ENCODE peak calls at places on chromosomes 6 and 20, in six cellular contexts. U is IMR-90; S is effector memory CD4-positive, alpha-beta T cell; G is heart left ventricle; H is aorta; W is CD4-positive, alpha-beta memory T cell. P is an unnamed sample.

GRCh38 chr20:21516861-21517565 is 3.1 kb upstream of the NKX2-2 start:
- DNase-seq in U (no peak), S (no peak), G (no peak), H (no peak), W (no peak), P (peak; percentile 34)

GRCh38 chr20:35145141-35145564 is 2.0 kb downstream of the EDEM2 start:
- DNase-seq in U (peak; percentile 72), S (no peak), G (no peak), H (no peak), W (peak; percentile 69), P (peak; percentile 25)

GRCh38 chr6:117298941-117299340 is 33.6 kb downstream of the VGLL2 start:
- DNase-seq in U (no peak), S (no peak), G (no peak), H (no peak), W (no peak), P (no peak)

GRCh38 chr20:13141541-13141940 is 79.5 kb upstream of the ISM1 start:
- DNase-seq in U (no peak), S (no peak), G (no peak), H (no peak), W (no peak), P (no peak)

GRCh38 chr6:155436981-155437749 is 18.5 kb downstream of the NOX3 start:
- DNase-seq in U (peak; percentile 42), S (no peak), G (no peak), H (no peak), W (no peak), P (no peak)

GRCh38 chr20:60239981-60240380 is 281.8 kb downstream of the CDH26 start:
- DNase-seq in U (no peak), S (no peak), G (no peak), H (no peak), W (no peak), P (no peak)

GRCh38 chr20:31675828-31676533 is 38.3 kb downstream of the COX4I2 start:
- DNase-seq in U (peak; percentile 25), S (peak; percentile 25), G (no peak), H (no peak), W (peak; percentile 65), P (no peak)

GRCh38 chr6:100381111-100381510 is 83.6 kb downstream of the SIM1 start:
- DNase-seq in U (peak; percentile 19), S (no peak), G (no peak), H (no peak), W (no peak), P (no peak)

GRCh38 chr6:15530411-15530810 is 132.4 kb downstream of the DTNBP1 start:
- DNase-seq in U (no peak), S (no peak), G (no peak), H (no peak), W (no peak), P (no peak)

GRCh38 chr20:45462711-45463110 is 6.8 kb upstream of the WFDC2 start:
- DNase-seq in U (no peak), S (no peak), G (no peak), H (no peak), W (no peak), P (no peak)

GRCh38 chr20:46509523-46509922 is 3.8 kb downstream of the ZNF334 start:
- DNase-seq in U (no peak), S (no peak), G (no peak), H (no peak), W (no peak), P (no peak)

GRCh38 chr6:14784596-14785360 is 461.1 kb upstream of the JARID2 start:
- DNase-seq in U (no peak), S (no peak), G (no peak), H (no peak), W (peak; percentile 45), P (no peak)

GRCh38 chr20:19971121-19971520 is 46.0 kb upstream of the NAA20 start:
- DNase-seq in U (no peak), S (no peak), G (no peak), H (no peak), W (no peak), P (no peak)

GRCh38 chr6:5457036-5457435 is 195.7 kb downstream of the FARS2 start:
- DNase-seq in U (peak; percentile 18), S (no peak), G (peak; percentile 33), H (no peak), W (no peak), P (no peak)

GRCh38 chr6:156250593-156250992 is 526.6 kb upstream of the ARID1B start:
- DNase-seq in U (peak; percentile 19), S (no peak), G (no peak), H (no peak), W (no peak), P (no peak)

GRCh38 chr6:46014511-46015118 is 1.0 kb downstream of the CLIC5 start:
- DNase-seq in U (no peak), S (no peak), G (peak; percentile 54), H (no peak), W (peak; percentile 44), P (no peak)

GRCh38 chr6:11701568-11701967 is 77.0 kb downstream of the ADTRP start:
- DNase-seq in U (no peak), S (no peak), G (no peak), H (no peak), W (no peak), P (no peak)

GRCh38 chr6:47741807-47742206 is 40.0 kb upstream of the OPN5 start:
- DNase-seq in U (no peak), S (no peak), G (peak; percentile 33), H (no peak), W (no peak), P (no peak)

GRCh38 chr20:40612247-40612646 is 76.8 kb downstream of the MAFB start:
- DNase-seq in U (no peak), S (no peak), G (no peak), H (no peak), W (no peak), P (no peak)

GRCh38 chr20:5331340-5331739 is 14.6 kb upstream of the PROKR2 start:
- DNase-seq in U (no peak), S (no peak), G (no peak), H (no peak), W (no peak), P (no peak)

GRCh38 chr20:37564016-37564387 is 36.3 kb upstream of the BLCAP start:
- DNase-seq in U (no peak), S (no peak), G (no peak), H (no peak), W (no peak), P (no peak)

GRCh38 chr20:24158271-24158670 is 169.7 kb upstream of the GGTLC1 start:
- DNase-seq in U (no peak), S (no peak), G (peak; percentile 43), H (no peak), W (no peak), P (no peak)

GRCh38 chr6:7156666-7157278 is 49.0 kb downstream of the RREB1 start:
- DNase-seq in U (peak; percentile 75), S (no peak), G (no peak), H (peak; percentile 52), W (no peak), P (peak; percentile 86)

GRCh38 chr6:146950351-146950835 is 253.8 kb upstream of the STXBP5 start:
- DNase-seq in U (peak; percentile 8), S (no peak), G (no peak), H (no peak), W (no peak), P (no peak)

DNA sequence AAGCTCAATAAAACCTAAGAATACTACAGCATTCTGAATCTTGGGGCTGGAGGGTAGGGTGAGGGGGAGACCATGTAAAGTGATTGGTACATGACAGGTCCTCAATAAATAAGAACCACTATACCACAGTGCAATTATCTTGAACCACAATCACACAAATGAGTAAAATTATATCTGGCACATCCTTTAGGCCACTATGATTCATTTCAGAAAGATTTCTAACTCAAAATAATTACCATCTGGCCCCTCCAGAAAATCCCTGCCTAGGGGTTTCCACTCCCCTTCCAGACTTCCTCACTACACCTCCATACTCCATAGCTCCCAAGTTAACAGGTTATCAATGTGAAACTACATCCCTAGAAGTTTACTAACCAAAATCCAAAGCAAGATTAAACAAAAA is 19.7 kb downstream of the AKIRIN2 start:
- DNase-seq in U (no peak), S (no peak), G (no peak), H (no peak), W (no peak), P (no peak)
- H3K4me1 ChIP-seq in U (peaks cover 11% of the 10 kb centered on the region), S (no peaks in the 10 kb centered on the region), G (no peaks in the 10 kb centered on the region), H (peaks cover 2% of the 10 kb centered on the region), W (peaks cover 55% of the 10 kb centered on the region), P (peaks cover 10% of the 10 kb centered on the region)

DNA sequence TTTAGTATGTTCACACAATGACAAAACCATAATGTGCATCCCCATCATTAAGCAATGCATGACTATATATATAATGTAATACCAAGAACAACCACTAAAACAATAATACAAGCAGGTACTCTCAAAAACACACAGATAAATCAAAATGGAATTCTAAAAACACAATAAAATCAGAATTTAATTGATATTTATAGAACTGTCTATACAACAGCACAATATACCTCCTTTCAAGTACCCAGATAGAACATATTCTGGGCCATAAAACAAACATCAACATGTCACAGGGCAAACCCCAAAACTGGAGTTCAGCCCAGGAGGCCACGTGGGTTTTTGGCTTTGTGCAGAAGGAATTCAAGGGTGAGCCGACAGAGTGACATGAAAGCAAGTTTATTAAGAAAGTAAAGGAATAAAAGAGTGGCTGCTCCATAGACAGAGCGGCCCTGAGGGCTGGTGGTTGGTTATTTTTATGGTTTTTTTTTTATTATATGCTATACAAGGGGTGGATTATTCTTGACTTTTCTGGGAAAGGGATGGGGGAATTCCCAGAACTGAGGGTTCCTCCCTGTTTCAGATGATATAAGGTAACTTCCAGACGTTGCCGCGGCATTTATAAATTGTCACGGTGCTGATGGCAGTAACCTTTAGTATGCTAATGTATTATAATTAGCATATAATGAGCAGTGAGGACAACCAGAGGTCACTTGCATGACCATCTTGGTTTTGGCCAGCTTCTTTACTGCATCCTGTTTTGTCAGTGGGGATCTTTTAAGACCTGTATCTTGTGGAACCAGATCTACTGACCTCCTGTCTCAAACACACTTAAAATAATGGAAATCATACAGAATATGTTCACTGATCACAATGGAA is 5.6 kb downstream of the RAB23 start:
- DNase-seq in U (peak; percentile 28), S (no peak), G (no peak), H (no peak), W (no peak), P (no peak)
- H3K4me3 ChIP-seq in U (no peak overlapping the region), S (no peak overlapping the region), G (no peak overlapping the region), H (no peak overlapping the region), W (no peak overlapping the region), P (no peak overlapping the region)

DNA sequence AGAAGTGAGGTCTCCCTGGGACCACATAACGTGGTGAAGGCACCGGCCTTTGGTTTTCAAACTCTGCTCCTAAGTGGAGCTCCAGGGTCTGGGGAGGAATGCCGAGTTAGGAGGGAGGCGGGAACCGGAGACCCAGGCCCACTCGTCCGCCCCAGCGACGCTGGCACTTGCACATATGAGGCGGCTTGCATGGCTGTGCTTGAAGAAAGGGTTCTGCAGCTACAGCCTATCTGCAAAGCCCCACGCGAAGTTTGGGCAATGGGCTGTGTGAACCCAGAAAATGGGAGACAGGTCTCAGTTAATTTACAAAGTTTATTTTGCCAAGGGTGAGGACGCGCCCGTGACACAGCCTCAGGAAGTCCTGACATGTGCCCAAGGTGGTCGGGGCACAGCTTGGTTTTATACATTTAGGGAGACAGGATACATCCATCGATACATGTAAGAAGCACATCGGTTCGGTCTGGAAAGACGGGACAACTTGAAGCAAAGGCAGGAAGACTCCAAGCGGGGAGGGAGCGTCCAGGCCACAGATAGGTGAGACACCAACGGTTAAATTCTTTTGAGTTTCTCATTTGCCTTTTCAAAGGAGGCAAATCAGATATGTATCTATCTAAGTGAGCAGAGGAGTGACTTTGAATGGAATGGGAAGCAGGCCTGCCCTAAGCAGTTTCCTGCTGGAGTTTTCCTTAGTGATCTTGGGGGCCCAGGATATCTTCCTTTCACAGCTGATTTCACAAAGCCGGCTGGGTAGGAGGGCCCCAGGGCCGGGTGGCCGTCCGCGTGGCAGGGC is 782 bp upstream of the PCMTD2 start:
- DNase-seq in U (no peak), S (no peak), G (no peak), H (no peak), W (no peak), P (no peak)
- H3K36me3 ChIP-seq in U (no peaks in the 10 kb centered on the region), S (no peaks in the 10 kb centered on the region), G (no peaks in the 10 kb centered on the region), H (no peaks in the 10 kb centered on the region), W (no peaks in the 10 kb centered on the region), P (no peaks in the 10 kb centered on the region)

GRCh38 chr20:50418890-50419642 is 91.1 kb upstream of the PTPN1 start:
- DNase-seq in U (no peak), S (no peak), G (no peak), H (no peak), W (no peak), P (no peak)
- H3K4me1 ChIP-seq in U (peaks cover 31% of the 10 kb centered on the region), S (no peaks in the 10 kb centered on the region), G (peaks cover 21% of the 10 kb centered on the region), H (no peaks in the 10 kb centered on the region), W (no peaks in the 10 kb centered on the region), P (peaks cover 32% of the 10 kb centered on the region)